ENCODE peak calls at places on chromosomes 12 and 14, in five cellular contexts. Y is AG10803, E is fibroblast of pulmonary artery, L is epithelial cell of esophagus, B is fibroblast of lung. U is an unnamed sample.

GRCh38 chr12:108193922-108194321 is 64.8 kb downstream of the WSCD2 start:
- DNase-seq in L (peak), Y (peak), E (peak), B (peak), U (no peak)

GRCh38 chr12:28583771-28584261 is 393.6 kb downstream of the CCDC91 start:
- DNase-seq in E (peak), L (peak), B (peak), Y (peak), U (peak)

GRCh38 chr12:39441189-39441962 is 1.5 kb downstream of the KIF21A start:
- DNase-seq in B (no peak), E (no peak), L (no peak), Y (no peak), U (no peak)

GRCh38 chr14:103868242-103868897 is 21.0 kb upstream of the PPP1R13B start:
- DNase-seq in Y (no peak), B (no peak), L (peak), E (no peak), U (no peak)

GRCh38 chr12:6569786-6570185 is 1.7 kb upstream of the NOP2 start:
- DNase-seq in E (no peak), Y (no peak), B (no peak), L (no peak), U (no peak)

GRCh38 chr12:86698581-86698980 is 442.4 kb upstream of the MGAT4C start:
- DNase-seq in L (no peak), Y (peak), B (peak), E (peak), U (no peak)

GRCh38 chr12:51592034-51592705 is 1.1 kb downstream of the SCN8A start:
- DNase-seq in E (peak), L (no peak), B (peak), Y (peak), U (peak)

GRCh38 chr12:53499261-53500118 is at the start of gene MAP3K12:
- DNase-seq in B (peak), L (peak), Y (peak), E (peak), U (peak)

GRCh38 chr14:57692671-57693070 is 173.2 kb downstream of the SLC35F4 start:
- DNase-seq in E (peak), Y (peak), L (peak), B (peak), U (peak)

GRCh38 chr14:31876741-31877140 is 200.4 kb upstream of the ARHGAP5 start:
- DNase-seq in E (no peak), Y (no peak), B (no peak), L (no peak), U (no peak)

GRCh38 chr12:93990832-93991748 is 157.3 kb upstream of the PLXNC1 start:
- DNase-seq in L (peak), E (peak), B (peak), Y (peak), U (peak)

DNA sequence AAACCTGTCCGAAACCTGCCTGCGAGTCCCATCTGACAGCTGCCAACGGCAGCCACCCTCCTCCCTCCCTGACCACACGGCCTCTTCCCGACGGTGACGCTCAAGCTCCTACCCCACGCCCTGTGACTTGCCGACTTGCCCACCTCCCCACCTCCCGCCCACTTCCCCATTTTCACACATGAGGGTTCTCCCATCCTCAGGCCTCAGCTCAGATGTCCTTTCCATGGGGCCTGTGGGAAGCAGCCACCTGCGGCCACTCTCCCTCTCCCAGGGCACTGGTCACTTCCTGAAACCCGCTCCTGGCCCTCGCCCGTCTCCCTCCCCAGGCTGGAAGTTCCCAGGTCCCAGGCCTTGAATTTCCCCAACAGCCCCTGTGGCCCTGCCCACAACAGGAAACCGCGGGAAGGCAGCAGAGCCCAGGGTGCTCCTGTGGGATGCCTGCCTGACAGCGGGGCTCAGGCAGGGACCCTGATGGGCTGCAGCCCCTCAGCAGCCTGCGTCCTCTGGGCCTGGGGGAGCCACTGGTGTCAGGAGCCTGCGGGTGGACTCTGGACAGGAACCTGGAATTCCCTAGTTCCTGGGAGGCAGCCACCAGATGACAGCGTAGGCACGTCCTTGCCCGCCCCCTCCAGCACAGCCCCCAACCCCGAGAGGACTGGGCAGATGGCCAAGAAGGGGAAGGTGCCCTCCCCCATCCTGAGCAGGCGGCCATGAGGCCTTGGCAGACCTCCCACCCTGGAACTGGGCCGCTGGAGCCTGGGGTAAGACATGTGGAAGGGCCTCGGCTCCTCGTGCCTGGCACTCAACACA is 60.6 kb upstream of the FBRSL1 start:
- DNase-seq in Y (no peak), E (no peak), B (no peak), L (no peak), U (no peak)
- TF ChIP-seq CTCF in Y (no peak), E (no peak), B (no peak), L (no peak), U (no peak)

GRCh38 chr12:123998960-123999359 is 25.9 kb downstream of the ZNF664 start:
- DNase-seq in Y (peak), B (no peak), L (no peak), E (peak), U (peak)
- TF ChIP-seq CTCF in Y (no peak), B (no peak), L (no peak), E (no peak), U (no peak)

GRCh38 chr12:49548822-49549648 is 10.2 kb downstream of the KCNH3 start:
- DNase-seq in L (no peak), B (peak), E (no peak), Y (no peak), U (no peak)
- TF ChIP-seq CTCF in L (no peak), B (peak), E (peak), Y (peak), U (peak)

GRCh38 chr12:117212563-117213190 is 22.4 kb upstream of the FBXO21 start:
- DNase-seq in Y (peak), B (peak), L (peak), E (peak), U (peak)
- TF ChIP-seq CTCF in Y (peak), B (peak), L (peak), E (peak), U (peak)

GRCh38 chr12:47817272-47818006 is 2.3 kb downstream of the HDAC7 start:
- DNase-seq in B (no peak), L (no peak), E (no peak), Y (no peak), U (peak)
- TF ChIP-seq CTCF in B (peak), L (no peak), E (peak), Y (peak), U (peak)

GRCh38 chr12:18552829-18553228 is 185.0 kb downstream of the PLCZ1 start:
- DNase-seq in Y (no peak), L (peak), E (no peak), B (no peak), U (no peak)

GRCh38 chr12:18551703-18552102 is 186.1 kb downstream of the PLCZ1 start:
- DNase-seq in L (peak), Y (no peak), B (no peak), E (peak), U (no peak)

GRCh38 chr12:18546399-18546798 is 191.4 kb downstream of the PLCZ1 start:
- DNase-seq in Y (peak), L (peak), B (peak), E (peak), U (peak)

GRCh38 chr12:18549598-18549997 is 188.2 kb downstream of the PLCZ1 start:
- DNase-seq in L (no peak), B (no peak), Y (no peak), E (no peak), U (no peak)
- TF ChIP-seq CTCF in L (no peak), B (no peak), Y (peak), E (no peak), U (peak)

U was measured in HFFc6.